ENCODE peak calls at places on chromosomes 6 and 20, in five cellular contexts. R, E, X, M and W are unnamed samples.

GRCh38 chr6:128569737-128570438 is 49.5 kb upstream of the PTPRK start:
- DNase-seq in R (peak), M (peak), X (peak), E (peak), W (peak)

GRCh38 chr6:100670056-100670455 is 205.3 kb upstream of the SIM1 start:
- DNase-seq in M (no peak), X (no peak), R (no peak), E (no peak), W (no peak)

GRCh38 chr20:36094497-36094896 is 60.0 kb upstream of the EPB41L1 start:
- DNase-seq in X (no peak), M (no peak), R (no peak), E (no peak), W (no peak)

GRCh38 chr6:3277251-3277650 is 18.5 kb downstream of the PSMG4 start:
- DNase-seq in R (no peak), X (no peak), E (no peak), M (no peak), W (no peak)

GRCh38 chr6:41452763-41453162 is 93.4 kb upstream of the FOXP4 start:
- DNase-seq in E (no peak), R (no peak), M (no peak), X (no peak), W (no peak)

GRCh38 chr6:48733581-48733980 is 622.6 kb upstream of the PTCHD4 start:
- DNase-seq in E (no peak), X (no peak), M (no peak), R (no peak), W (no peak)

GRCh38 chr6:143842468-143842901 is 653 bp upstream of the LTV1 start:
- DNase-seq in M (peak), R (no peak), X (no peak), E (no peak), W (no peak)

GRCh38 chr20:37405351-37405897 is 59.5 kb downstream of the SRC start:
- DNase-seq in M (peak), R (no peak), E (no peak), X (no peak), W (no peak)

GRCh38 chr6:64259372-64259771 is 623.8 kb downstream of the PHF3 start:
- DNase-seq in M (no peak), X (no peak), R (no peak), E (no peak), W (no peak)

GRCh38 chr6:153831350-153832078 is 207.5 kb upstream of the OPRM1 start:
- DNase-seq in E (peak), R (no peak), X (no peak), M (no peak), W (no peak)

GRCh38 chr20:46308258-46309157 is at the start of gene CDH22:
- DNase-seq in R (peak), E (peak), M (peak), X (no peak), W (no peak)

GRCh38 chr20:17228624-17229061 is 1.8 kb downstream of the PCSK2 start:
- DNase-seq in E (peak), M (no peak), R (no peak), X (no peak), W (no peak)

DNA sequence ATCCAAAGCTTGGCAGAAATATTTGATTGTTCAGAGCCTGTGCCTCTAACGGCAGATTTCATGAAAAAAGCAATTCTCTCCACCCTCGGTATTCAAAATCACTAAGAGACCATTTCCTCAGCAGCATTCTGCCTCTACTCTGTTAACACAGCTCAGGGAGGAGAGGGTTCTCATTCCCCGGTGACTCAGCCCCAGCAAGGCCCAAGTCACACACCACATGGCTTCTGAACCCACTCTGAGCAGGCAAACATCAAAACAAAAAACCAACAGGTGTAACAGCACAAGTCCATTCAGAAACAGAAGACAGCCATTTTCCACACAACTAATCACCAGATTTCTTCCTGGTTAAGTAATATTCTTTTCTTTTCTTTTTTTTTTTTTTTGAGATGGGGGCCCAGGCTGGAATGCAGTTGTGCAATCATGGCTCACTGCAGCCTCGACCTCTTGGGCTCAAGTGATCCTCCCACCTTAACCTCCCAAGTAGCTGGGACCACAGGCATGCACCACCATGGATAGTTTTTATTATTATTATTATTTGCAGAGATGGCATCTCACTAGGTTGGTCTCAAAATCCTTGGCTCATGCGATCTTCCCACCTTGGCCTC is 55.4 kb downstream of the GFOD1 start:
- DNase-seq in E (no peak), X (no peak), M (no peak), R (no peak), W (no peak)
- H3K4me3 ChIP-seq in E (no peak), X (no peak), M (no peak), R (no peak), W (no peak)

GRCh38 chr20:44610313-44610965 is 28.1 kb downstream of the PKIG start:
- DNase-seq in M (no peak), E (no peak), X (no peak), R (no peak), W (no peak)
- H3K4me3 ChIP-seq in M (no peak), E (no peak), X (no peak), R (no peak), W (no peak)

DNA sequence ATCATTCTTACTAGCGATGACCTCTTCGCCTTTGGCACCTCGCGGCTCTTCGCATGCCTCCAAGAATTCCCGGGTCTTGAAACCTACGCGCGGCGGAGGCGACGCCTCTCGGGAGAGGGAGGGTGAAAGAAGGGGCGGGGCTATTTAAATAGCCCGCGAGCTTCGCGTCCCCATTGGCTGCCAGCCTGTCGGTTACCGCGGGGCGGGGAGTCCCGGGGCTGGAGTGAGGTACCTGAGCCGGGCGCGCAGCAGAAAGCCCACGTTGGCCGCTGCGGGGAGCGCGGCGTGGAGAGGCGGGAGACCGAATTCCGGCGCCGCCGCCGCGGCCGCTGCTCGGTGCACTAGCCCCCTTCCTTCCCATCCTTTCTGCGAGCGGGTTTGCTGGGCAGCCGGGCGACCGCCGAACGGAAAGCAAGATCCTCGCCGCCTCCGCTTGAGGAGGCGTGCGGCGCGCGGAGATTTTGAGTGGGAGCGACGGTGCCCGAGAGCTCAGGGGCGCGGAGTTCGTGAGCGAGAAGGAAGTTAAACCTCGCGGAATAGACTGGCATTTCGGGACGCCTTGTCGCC is at the start of gene BMP6:
- DNase-seq in X (peak), E (peak), M (peak), R (peak), W (peak)
- H3K4me3 ChIP-seq in X (peak), E (peak), M (peak), R (peak), W (peak)

GRCh38 chr20:62368629-62369507 is 1.8 kb upstream of the LAMA5 start:
- DNase-seq in E (no peak), M (no peak), X (no peak), R (peak), W (no peak)
- H3K4me3 ChIP-seq in E (no peak), M (peak), X (peak), R (peak), W (no peak)